ENCODE peak calls at places on chromosomes 2 and 18, in eight cellular contexts. One of them, this sample, is unnamed.

GRCh38 chr2:45184606-45185005 is 175.4 kb upstream of the SIX2 start:
- DNase-seq in omental fat pad: no peak
- DNase-seq in skeletal muscle cell: no peak
- DNase-seq in HuH-7.5: no peak
- DNase-seq in NCI-H2107: no peak
- DNase-seq in NCI-H1092: no peak
- DNase-seq in naive B cell: no peak
- DNase-seq in small intestine: no peak
- DNase-seq in this sample: peak

GRCh38 chr18:9810216-9810804 is 75.5 kb upstream of the TXNDC2 start:
- DNase-seq in NCI-H2107: no peak
- DNase-seq in NCI-H1092: no peak
- DNase-seq in HuH-7.5: no peak
- DNase-seq in omental fat pad: no peak
- DNase-seq in small intestine: no peak
- DNase-seq in naive B cell: no peak
- DNase-seq in skeletal muscle cell: no peak
- DNase-seq in this sample: no peak

GRCh38 chr2:195925120-195925519 is 143.5 kb downstream of the DNAH7 start:
- DNase-seq in NCI-H1092: no peak
- DNase-seq in NCI-H2107: no peak
- DNase-seq in omental fat pad: no peak
- DNase-seq in HuH-7.5: no peak
- DNase-seq in skeletal muscle cell: no peak
- DNase-seq in naive B cell: no peak
- DNase-seq in small intestine: no peak
- DNase-seq in this sample: no peak

GRCh38 chr2:36769106-36769505 is 72.6 kb downstream of the VIT start:
- DNase-seq in small intestine: no peak
- DNase-seq in skeletal muscle cell: no peak
- DNase-seq in naive B cell: no peak
- DNase-seq in omental fat pad: no peak
- DNase-seq in NCI-H2107: no peak
- DNase-seq in NCI-H1092: no peak
- DNase-seq in HuH-7.5: no peak
- DNase-seq in this sample: no peak

GRCh38 chr18:57980573-57981348 is 63.3 kb upstream of the NEDD4L start:
- DNase-seq in omental fat pad: no peak
- DNase-seq in naive B cell: no peak
- DNase-seq in skeletal muscle cell: no peak
- DNase-seq in NCI-H2107: peak
- DNase-seq in NCI-H1092: no peak
- DNase-seq in HuH-7.5: no peak
- DNase-seq in small intestine: no peak
- DNase-seq in this sample: no peak

GRCh38 chr2:86022661-86023365 is 82.9 kb downstream of the POLR1A start:
- DNase-seq in HuH-7.5: peak
- DNase-seq in skeletal muscle cell: no peak
- DNase-seq in omental fat pad: no peak
- DNase-seq in NCI-H1092: no peak
- DNase-seq in small intestine: no peak
- DNase-seq in NCI-H2107: no peak
- DNase-seq in naive B cell: no peak
- DNase-seq in this sample: no peak

GRCh38 chr2:60512641-60513040 is 40.8 kb downstream of the BCL11A start:
- DNase-seq in NCI-H2107: no peak
- DNase-seq in skeletal muscle cell: no peak
- DNase-seq in HuH-7.5: no peak
- DNase-seq in omental fat pad: no peak
- DNase-seq in small intestine: no peak
- DNase-seq in NCI-H1092: no peak
- DNase-seq in naive B cell: no peak
- DNase-seq in this sample: no peak

GRCh38 chr2:64700133-64700809 is 46.6 kb upstream of the SERTAD2 start:
- DNase-seq in NCI-H2107: no peak
- DNase-seq in small intestine: no peak
- DNase-seq in omental fat pad: no peak
- DNase-seq in HuH-7.5: no peak
- DNase-seq in NCI-H1092: no peak
- DNase-seq in skeletal muscle cell: no peak
- DNase-seq in naive B cell: no peak
- DNase-seq in this sample: no peak

GRCh38 chr2:108570416-108570815 is 36.1 kb downstream of the LIMS1 start:
- DNase-seq in omental fat pad: no peak
- DNase-seq in skeletal muscle cell: no peak
- DNase-seq in HuH-7.5: no peak
- DNase-seq in small intestine: no peak
- DNase-seq in naive B cell: no peak
- DNase-seq in NCI-H2107: no peak
- DNase-seq in NCI-H1092: no peak
- DNase-seq in this sample: peak

GRCh38 chr2:206968139-206969086 is 29.1 kb downstream of the CPO start:
- DNase-seq in small intestine: peak
- DNase-seq in omental fat pad: no peak
- DNase-seq in skeletal muscle cell: no peak
- DNase-seq in NCI-H1092: no peak
- DNase-seq in NCI-H2107: no peak
- DNase-seq in HuH-7.5: no peak
- DNase-seq in naive B cell: no peak
- DNase-seq in this sample: no peak

GRCh38 chr2:134466141-134466540 is 212.3 kb downstream of the MGAT5 start:
- DNase-seq in HuH-7.5: peak
- DNase-seq in small intestine: peak
- DNase-seq in NCI-H2107: no peak
- DNase-seq in omental fat pad: no peak
- DNase-seq in skeletal muscle cell: no peak
- DNase-seq in naive B cell: no peak
- DNase-seq in NCI-H1092: no peak
- DNase-seq in this sample: peak

GRCh38 chr2:148640767-148641166 is 3.8 kb upstream of the EPC2 start:
- DNase-seq in naive B cell: no peak
- DNase-seq in skeletal muscle cell: no peak
- DNase-seq in NCI-H2107: no peak
- DNase-seq in omental fat pad: no peak
- DNase-seq in NCI-H1092: no peak
- DNase-seq in HuH-7.5: no peak
- DNase-seq in small intestine: peak
- DNase-seq in this sample: no peak

GRCh38 chr2:57314682-57315081 is 731.9 kb upstream of the VRK2 start:
- DNase-seq in HuH-7.5: no peak
- DNase-seq in small intestine: no peak
- DNase-seq in omental fat pad: no peak
- DNase-seq in skeletal muscle cell: no peak
- DNase-seq in NCI-H1092: no peak
- DNase-seq in naive B cell: no peak
- DNase-seq in NCI-H2107: no peak
- DNase-seq in this sample: no peak

GRCh38 chr2:240328526-240328925 is 106.9 kb upstream of the GPC1 start:
- DNase-seq in small intestine: no peak
- DNase-seq in omental fat pad: no peak
- DNase-seq in skeletal muscle cell: no peak
- DNase-seq in NCI-H1092: no peak
- DNase-seq in NCI-H2107: no peak
- DNase-seq in naive B cell: no peak
- DNase-seq in HuH-7.5: no peak
- DNase-seq in this sample: peak

GRCh38 chr18:4748975-4749374 is 293.9 kb upstream of the DLGAP1 start:
- DNase-seq in omental fat pad: no peak
- DNase-seq in small intestine: no peak
- DNase-seq in naive B cell: no peak
- DNase-seq in NCI-H1092: no peak
- DNase-seq in NCI-H2107: no peak
- DNase-seq in skeletal muscle cell: no peak
- DNase-seq in HuH-7.5: no peak
- DNase-seq in this sample: peak

GRCh38 chr2:188506843-188507242 is 215.2 kb downstream of the GULP1 start:
- DNase-seq in HuH-7.5: no peak
- DNase-seq in NCI-H1092: no peak
- DNase-seq in omental fat pad: no peak
- DNase-seq in small intestine: no peak
- DNase-seq in skeletal muscle cell: no peak
- DNase-seq in NCI-H2107: no peak
- DNase-seq in naive B cell: no peak
- DNase-seq in this sample: peak

GRCh38 chr2:204114294-204114693 is 177.7 kb downstream of the ICOS start:
- DNase-seq in naive B cell: no peak
- DNase-seq in skeletal muscle cell: no peak
- DNase-seq in HuH-7.5: peak
- DNase-seq in omental fat pad: no peak
- DNase-seq in small intestine: peak
- DNase-seq in NCI-H2107: no peak
- DNase-seq in NCI-H1092: no peak
- DNase-seq in this sample: peak

GRCh38 chr2:217223222-217223930 is 363.5 kb upstream of the TNP1 start:
- DNase-seq in omental fat pad: no peak
- DNase-seq in HuH-7.5: no peak
- DNase-seq in skeletal muscle cell: peak
- DNase-seq in NCI-H2107: no peak
- DNase-seq in small intestine: peak
- DNase-seq in NCI-H1092: no peak
- DNase-seq in naive B cell: peak
- DNase-seq in this sample: no peak

GRCh38 chr18:10285283-10285640 is 169.2 kb upstream of the APCDD1 start:
- DNase-seq in NCI-H1092: no peak
- DNase-seq in NCI-H2107: no peak
- DNase-seq in HuH-7.5: no peak
- DNase-seq in omental fat pad: no peak
- DNase-seq in skeletal muscle cell: no peak
- DNase-seq in naive B cell: peak
- DNase-seq in small intestine: no peak
- DNase-seq in this sample: no peak

GRCh38 chr18:28350821-28351220 is 173.9 kb upstream of the CDH2 start:
- DNase-seq in HuH-7.5: no peak
- DNase-seq in NCI-H1092: no peak
- DNase-seq in small intestine: no peak
- DNase-seq in omental fat pad: no peak
- DNase-seq in NCI-H2107: no peak
- DNase-seq in naive B cell: no peak
- DNase-seq in skeletal muscle cell: no peak
- DNase-seq in this sample: peak

GRCh38 chr2:27085670-27086089 is 892 bp upstream of the KHK start:
- DNase-seq in small intestine: peak
- DNase-seq in omental fat pad: peak
- DNase-seq in NCI-H1092: no peak
- DNase-seq in HuH-7.5: peak
- DNase-seq in naive B cell: no peak
- DNase-seq in skeletal muscle cell: no peak
- DNase-seq in NCI-H2107: no peak
- DNase-seq in this sample: peak

This sample was measured in islet precursor cell.